ENCODE peak calls at places on chromosomes 6 and 20, in six cellular contexts. One of them, this sample, is unnamed.

GRCh38 chr6:158752613-158753012 is 66.6 kb downstream of the EZR start:
- DNase-seq in breast epithelium: no peak
- DNase-seq in Kasumi-1: no peak
- DNase-seq in NCI-H187: no peak
- DNase-seq in amygdala: peak; percentile 85
- DNase-seq in stromal cell of bone marrow: no peak
- DNase-seq in this sample: no peak

GRCh38 chr20:58518896-58519593 is 3.8 kb upstream of the APCDD1L start:
- DNase-seq in breast epithelium: no peak
- DNase-seq in Kasumi-1: no peak
- DNase-seq in NCI-H187: no peak
- DNase-seq in amygdala: no peak
- DNase-seq in stromal cell of bone marrow: no peak
- DNase-seq in this sample: no peak

GRCh38 chr20:4666001-4666470 is 55.7 kb upstream of the PRND start:
- DNase-seq in breast epithelium: no peak
- DNase-seq in Kasumi-1: peak; percentile 62
- DNase-seq in NCI-H187: no peak
- DNase-seq in amygdala: no peak
- DNase-seq in stromal cell of bone marrow: peak; percentile 18
- DNase-seq in this sample: no peak

GRCh38 chr20:22288156-22288555 is 296.2 kb downstream of the FOXA2 start:
- DNase-seq in breast epithelium: no peak
- DNase-seq in Kasumi-1: no peak
- DNase-seq in NCI-H187: no peak
- DNase-seq in amygdala: no peak
- DNase-seq in stromal cell of bone marrow: no peak
- DNase-seq in this sample: no peak

GRCh38 chr6:32244270-32244669 is 20.4 kb upstream of the NOTCH4 start:
- DNase-seq in breast epithelium: no peak
- DNase-seq in Kasumi-1: no peak
- DNase-seq in NCI-H187: no peak
- DNase-seq in amygdala: no peak
- DNase-seq in stromal cell of bone marrow: no peak
- DNase-seq in this sample: no peak

GRCh38 chr20:34062651-34063482 is 49.2 kb downstream of the EIF2S2 start:
- DNase-seq in breast epithelium: no peak
- DNase-seq in Kasumi-1: no peak
- DNase-seq in NCI-H187: no peak
- DNase-seq in amygdala: no peak
- DNase-seq in stromal cell of bone marrow: no peak
- DNase-seq in this sample: no peak

GRCh38 chr6:125598422-125598821 is 151.0 kb upstream of the HEY2 start:
- DNase-seq in breast epithelium: peak; percentile 50
- DNase-seq in Kasumi-1: peak; percentile 86
- DNase-seq in NCI-H187: peak; percentile 21
- DNase-seq in amygdala: no peak
- DNase-seq in stromal cell of bone marrow: peak; percentile 86
- DNase-seq in this sample: no peak

GRCh38 chr20:51639206-51639832 is 96.8 kb upstream of the NFATC2 start:
- DNase-seq in breast epithelium: no peak
- DNase-seq in Kasumi-1: peak; percentile 53
- DNase-seq in NCI-H187: no peak
- DNase-seq in amygdala: no peak
- DNase-seq in stromal cell of bone marrow: no peak
- DNase-seq in this sample: peak; percentile 41

GRCh38 chr6:25954756-25955155 is 7.8 kb upstream of the TRIM38 start:
- DNase-seq in breast epithelium: no peak
- DNase-seq in Kasumi-1: no peak
- DNase-seq in NCI-H187: no peak
- DNase-seq in amygdala: no peak
- DNase-seq in stromal cell of bone marrow: no peak
- DNase-seq in this sample: no peak

GRCh38 chr20:47782920-47783552 is 2.2 kb downstream of the SULF2 start:
- DNase-seq in breast epithelium: no peak
- DNase-seq in Kasumi-1: no peak
- DNase-seq in NCI-H187: no peak
- DNase-seq in amygdala: no peak
- DNase-seq in stromal cell of bone marrow: no peak
- DNase-seq in this sample: no peak

GRCh38 chr6:95515975-95516374 is 61.4 kb upstream of the MANEA start:
- DNase-seq in breast epithelium: no peak
- DNase-seq in Kasumi-1: no peak
- DNase-seq in NCI-H187: no peak
- DNase-seq in amygdala: no peak
- DNase-seq in stromal cell of bone marrow: no peak
- DNase-seq in this sample: no peak

GRCh38 chr6:162118706-162119105 is 608.9 kb downstream of the PRKN start:
- DNase-seq in breast epithelium: no peak
- DNase-seq in Kasumi-1: no peak
- DNase-seq in NCI-H187: no peak
- DNase-seq in amygdala: no peak
- DNase-seq in stromal cell of bone marrow: no peak
- DNase-seq in this sample: no peak

GRCh38 chr20:32957451-32957850 is 46.8 kb downstream of the SUN5 start:
- DNase-seq in breast epithelium: no peak
- DNase-seq in Kasumi-1: no peak
- DNase-seq in NCI-H187: no peak
- DNase-seq in amygdala: no peak
- DNase-seq in stromal cell of bone marrow: no peak
- DNase-seq in this sample: peak; percentile 53

GRCh38 chr6:127717384-127717783 is 140.4 kb downstream of the C6orf58 start:
- DNase-seq in breast epithelium: no peak
- DNase-seq in Kasumi-1: no peak
- DNase-seq in NCI-H187: no peak
- DNase-seq in amygdala: no peak
- DNase-seq in stromal cell of bone marrow: no peak
- DNase-seq in this sample: no peak

GRCh38 chr6:53461041-53461656 is 83.8 kb downstream of the GCLC start:
- DNase-seq in breast epithelium: no peak
- DNase-seq in Kasumi-1: no peak
- DNase-seq in NCI-H187: no peak
- DNase-seq in amygdala: no peak
- DNase-seq in stromal cell of bone marrow: no peak
- DNase-seq in this sample: no peak

GRCh38 chr6:8065519-8065911 is 1.3 kb upstream of the BLOC1S5 start:
- DNase-seq in breast epithelium: no peak
- DNase-seq in Kasumi-1: no peak
- DNase-seq in NCI-H187: no peak
- DNase-seq in amygdala: no peak
- DNase-seq in stromal cell of bone marrow: no peak
- DNase-seq in this sample: peak; percentile 41

GRCh38 chr6:42424906-42425474 is 26.7 kb downstream of the TRERF1 start:
- DNase-seq in breast epithelium: no peak
- DNase-seq in Kasumi-1: no peak
- DNase-seq in NCI-H187: no peak
- DNase-seq in amygdala: no peak
- DNase-seq in stromal cell of bone marrow: no peak
- DNase-seq in this sample: no peak

GRCh38 chr6:87700729-87701675 is 1.0 kb downstream of the AKIRIN2 start:
- DNase-seq in breast epithelium: peak; percentile 41
- DNase-seq in Kasumi-1: peak; percentile 38
- DNase-seq in NCI-H187: peak; percentile 35
- DNase-seq in amygdala: no peak
- DNase-seq in stromal cell of bone marrow: peak; percentile 61
- DNase-seq in this sample: peak; percentile 53

GRCh38 chr20:40980106-40980827 is 48.4 kb upstream of the TOP1 start:
- DNase-seq in breast epithelium: no peak
- DNase-seq in Kasumi-1: no peak
- DNase-seq in NCI-H187: no peak
- DNase-seq in amygdala: no peak
- DNase-seq in stromal cell of bone marrow: peak; percentile 67
- DNase-seq in this sample: no peak

GRCh38 chr6:141988954-141989705 is 143.6 kb upstream of the GJE1 start:
- DNase-seq in breast epithelium: no peak
- DNase-seq in Kasumi-1: peak; percentile 53
- DNase-seq in NCI-H187: no peak
- DNase-seq in amygdala: no peak
- DNase-seq in stromal cell of bone marrow: peak; percentile 77
- DNase-seq in this sample: peak; percentile 61

GRCh38 chr20:60108397-60108796 is 150.2 kb downstream of the CDH26 start:
- DNase-seq in breast epithelium: no peak
- DNase-seq in Kasumi-1: no peak
- DNase-seq in NCI-H187: no peak
- DNase-seq in amygdala: no peak
- DNase-seq in stromal cell of bone marrow: peak; percentile 28
- DNase-seq in this sample: peak; percentile 1